ENCODE peak calls at places on chromosomes 4 and X, in seven cellular contexts. One of them, this sample, is unnamed.
A peak's percentile ranks its signal among the peaks of the same experiment; 100 is the strongest.

GRCh38 chr4:1370321-1371124 is 23.5 kb downstream of the UVSSA start:
- DNase-seq in BJ: no peak
- DNase-seq in GM10248: no peak
- DNase-seq in endothelial cell: no peak
- DNase-seq in foreskin keratinocyte: no peak
- DNase-seq in AG10803: no peak
- DNase-seq in Caco-2: no peak
- DNase-seq in this sample: no peak

GRCh38 chr4:2828758-2829181 is 14.9 kb upstream of the ADD1 start:
- DNase-seq in BJ: no peak
- DNase-seq in GM10248: no peak
- DNase-seq in endothelial cell: no peak
- DNase-seq in foreskin keratinocyte: no peak
- DNase-seq in AG10803: no peak
- DNase-seq in Caco-2: no peak
- DNase-seq in this sample: no peak

GRCh38 chrX:108221481-108221880 is 129.9 kb downstream of the ATG4A start:
- DNase-seq in BJ: no peak
- DNase-seq in GM10248: no peak
- DNase-seq in endothelial cell: no peak
- DNase-seq in foreskin keratinocyte: no peak
- DNase-seq in AG10803: no peak
- DNase-seq in Caco-2: no peak
- DNase-seq in this sample: no peak

GRCh38 chrX:20461576-20461975 is 194.9 kb upstream of the RPS6KA3 start:
- DNase-seq in BJ: no peak
- DNase-seq in GM10248: no peak
- DNase-seq in endothelial cell: no peak
- DNase-seq in foreskin keratinocyte: peak; percentile 5
- DNase-seq in AG10803: peak; percentile 56
- DNase-seq in Caco-2: no peak
- DNase-seq in this sample: no peak

GRCh38 chrX:22124098-22124497 is 92.0 kb downstream of the PHEX start:
- DNase-seq in BJ: no peak
- DNase-seq in GM10248: no peak
- DNase-seq in endothelial cell: no peak
- DNase-seq in foreskin keratinocyte: peak; percentile 77
- DNase-seq in AG10803: no peak
- DNase-seq in Caco-2: no peak
- DNase-seq in this sample: no peak

GRCh38 chr4:40909363-40909876 is 159.7 kb downstream of the NSUN7 start:
- DNase-seq in BJ: no peak
- DNase-seq in GM10248: no peak
- DNase-seq in endothelial cell: no peak
- DNase-seq in foreskin keratinocyte: peak; percentile 84
- DNase-seq in AG10803: peak; percentile 58
- DNase-seq in Caco-2: no peak
- DNase-seq in this sample: peak; percentile 63

GRCh38 chr4:77152421-77152820 is 4.6 kb upstream of the CCNG2 start:
- DNase-seq in BJ: no peak
- DNase-seq in GM10248: no peak
- DNase-seq in endothelial cell: no peak
- DNase-seq in foreskin keratinocyte: peak; percentile 26
- DNase-seq in AG10803: no peak
- DNase-seq in Caco-2: no peak
- DNase-seq in this sample: no peak

GRCh38 chr4:83548151-83548905 is 12.4 kb downstream of the GPAT3 start:
- DNase-seq in BJ: peak; percentile 85
- DNase-seq in GM10248: peak; percentile 54
- DNase-seq in endothelial cell: no peak
- DNase-seq in foreskin keratinocyte: peak; percentile 96
- DNase-seq in AG10803: peak; percentile 96
- DNase-seq in Caco-2: peak; percentile 7
- DNase-seq in this sample: peak; percentile 92

GRCh38 chrX:23803931-23804381 is 21.0 kb downstream of the SAT1 start:
- DNase-seq in BJ: no peak
- DNase-seq in GM10248: no peak
- DNase-seq in endothelial cell: no peak
- DNase-seq in foreskin keratinocyte: peak; percentile 94
- DNase-seq in AG10803: peak; percentile 60
- DNase-seq in Caco-2: peak; percentile 47
- DNase-seq in this sample: no peak

GRCh38 chr4:1400861-1401408 is 5.3 kb downstream of the NKX1-1 start:
- DNase-seq in BJ: no peak
- DNase-seq in GM10248: no peak
- DNase-seq in endothelial cell: no peak
- DNase-seq in foreskin keratinocyte: no peak
- DNase-seq in AG10803: no peak
- DNase-seq in Caco-2: no peak
- DNase-seq in this sample: no peak

GRCh38 chr4:108072300-108072699 is 82.6 kb downstream of the HADH start:
- DNase-seq in BJ: no peak
- DNase-seq in GM10248: no peak
- DNase-seq in endothelial cell: no peak
- DNase-seq in foreskin keratinocyte: peak; percentile 19
- DNase-seq in AG10803: no peak
- DNase-seq in Caco-2: no peak
- DNase-seq in this sample: no peak

GRCh38 chrX:146863566-146863965 is 49.0 kb upstream of the CXorf51A start:
- DNase-seq in BJ: no peak
- DNase-seq in GM10248: no peak
- DNase-seq in endothelial cell: no peak
- DNase-seq in foreskin keratinocyte: peak; percentile 0
- DNase-seq in AG10803: no peak
- DNase-seq in Caco-2: no peak
- DNase-seq in this sample: no peak

GRCh38 chrX:111244238-111244750 is 26.0 kb downstream of the CAPN6 start:
- DNase-seq in BJ: no peak
- DNase-seq in GM10248: peak; percentile 24
- DNase-seq in endothelial cell: no peak
- DNase-seq in foreskin keratinocyte: no peak
- DNase-seq in AG10803: peak; percentile 8
- DNase-seq in Caco-2: no peak
- DNase-seq in this sample: peak; percentile 0

GRCh38 chr4:113057891-113058290 is 8.4 kb downstream of the ANK2 start:
- DNase-seq in BJ: no peak
- DNase-seq in GM10248: no peak
- DNase-seq in endothelial cell: no peak
- DNase-seq in foreskin keratinocyte: no peak
- DNase-seq in AG10803: peak; percentile 16
- DNase-seq in Caco-2: no peak
- DNase-seq in this sample: no peak

GRCh38 chrX:41005445-41005992 is 79.7 kb upstream of the USP9X start:
- DNase-seq in BJ: no peak
- DNase-seq in GM10248: no peak
- DNase-seq in endothelial cell: no peak
- DNase-seq in foreskin keratinocyte: no peak
- DNase-seq in AG10803: no peak
- DNase-seq in Caco-2: no peak
- DNase-seq in this sample: no peak

GRCh38 chr4:1325176-1325480 is 21.9 kb upstream of the UVSSA start:
- DNase-seq in BJ: no peak
- DNase-seq in GM10248: no peak
- DNase-seq in endothelial cell: no peak
- DNase-seq in foreskin keratinocyte: no peak
- DNase-seq in AG10803: no peak
- DNase-seq in Caco-2: no peak
- DNase-seq in this sample: no peak

GRCh38 chr4:48779095-48779997 is 733 bp downstream of the FRYL start:
- DNase-seq in BJ: no peak
- DNase-seq in GM10248: peak; percentile 71
- DNase-seq in endothelial cell: peak; percentile 73
- DNase-seq in foreskin keratinocyte: peak; percentile 54
- DNase-seq in AG10803: peak; percentile 56
- DNase-seq in Caco-2: peak; percentile 74
- DNase-seq in this sample: no peak

GRCh38 chrX:24357101-24357500 is 3.3 kb upstream of the SUPT20HL1 start:
- DNase-seq in BJ: no peak
- DNase-seq in GM10248: no peak
- DNase-seq in endothelial cell: no peak
- DNase-seq in foreskin keratinocyte: no peak
- DNase-seq in AG10803: no peak
- DNase-seq in Caco-2: no peak
- DNase-seq in this sample: no peak

GRCh38 chrX:11787564-11787963 is 29.5 kb downstream of the MSL3 start:
- DNase-seq in BJ: no peak
- DNase-seq in GM10248: peak; percentile 21
- DNase-seq in endothelial cell: peak; percentile 78
- DNase-seq in foreskin keratinocyte: peak; percentile 26
- DNase-seq in AG10803: peak; percentile 26
- DNase-seq in Caco-2: peak; percentile 17
- DNase-seq in this sample: peak; percentile 7

GRCh38 chrX:20382518-20383291 is 116.0 kb upstream of the RPS6KA3 start:
- DNase-seq in BJ: no peak
- DNase-seq in GM10248: peak; percentile 12
- DNase-seq in endothelial cell: no peak
- DNase-seq in foreskin keratinocyte: peak; percentile 25
- DNase-seq in AG10803: no peak
- DNase-seq in Caco-2: no peak
- DNase-seq in this sample: no peak

GRCh38 chr4:2286904-2287593 is 25.1 kb upstream of the MXD4 start:
- DNase-seq in BJ: no peak
- DNase-seq in GM10248: no peak
- DNase-seq in endothelial cell: no peak
- DNase-seq in foreskin keratinocyte: no peak
- DNase-seq in AG10803: no peak
- DNase-seq in Caco-2: no peak
- DNase-seq in this sample: no peak

GRCh38 chr4:95636061-95636460 is 87.3 kb upstream of the UNC5C start:
- DNase-seq in BJ: no peak
- DNase-seq in GM10248: no peak
- DNase-seq in endothelial cell: no peak
- DNase-seq in foreskin keratinocyte: no peak
- DNase-seq in AG10803: no peak
- DNase-seq in Caco-2: no peak
- DNase-seq in this sample: no peak

GRCh38 chr4:95641571-95641970 is 92.8 kb upstream of the UNC5C start:
- DNase-seq in BJ: no peak
- DNase-seq in GM10248: no peak
- DNase-seq in endothelial cell: no peak
- DNase-seq in foreskin keratinocyte: no peak
- DNase-seq in AG10803: no peak
- DNase-seq in Caco-2: no peak
- DNase-seq in this sample: no peak

GRCh38 chr4:95640337-95640736 is 91.6 kb upstream of the UNC5C start:
- DNase-seq in BJ: no peak
- DNase-seq in GM10248: no peak
- DNase-seq in endothelial cell: no peak
- DNase-seq in foreskin keratinocyte: no peak
- DNase-seq in AG10803: no peak
- DNase-seq in Caco-2: no peak
- DNase-seq in this sample: no peak

GRCh38 chr4:95638920-95639501 is 90.2 kb upstream of the UNC5C start:
- DNase-seq in BJ: no peak
- DNase-seq in GM10248: no peak
- DNase-seq in endothelial cell: no peak
- DNase-seq in foreskin keratinocyte: peak; percentile 22
- DNase-seq in AG10803: no peak
- DNase-seq in Caco-2: peak; percentile 29
- DNase-seq in this sample: no peak

GRCh38 chr4:95637047-95637600 is 88.4 kb upstream of the UNC5C start:
- DNase-seq in BJ: no peak
- DNase-seq in GM10248: no peak
- DNase-seq in endothelial cell: peak; percentile 28
- DNase-seq in foreskin keratinocyte: peak; percentile 24
- DNase-seq in AG10803: no peak
- DNase-seq in Caco-2: peak; percentile 6
- DNase-seq in this sample: no peak
- TF ChIP-seq CTCF in BJ: no peak
- TF ChIP-seq CTCF in GM10248: no peak
- TF ChIP-seq CTCF in endothelial cell: peak; percentile 56
- TF ChIP-seq CTCF in foreskin keratinocyte: peak; percentile 36
- TF ChIP-seq CTCF in AG10803: no peak
- TF ChIP-seq CTCF in Caco-2: peak; percentile 18
- TF ChIP-seq CTCF in this sample: no peak

GRCh38 chrX:63506320-63506719 is 155.2 kb upstream of the SPIN4 start:
- DNase-seq in BJ: no peak
- DNase-seq in GM10248: peak; percentile 5
- DNase-seq in endothelial cell: no peak
- DNase-seq in foreskin keratinocyte: peak; percentile 21
- DNase-seq in AG10803: peak; percentile 47
- DNase-seq in Caco-2: peak; percentile 24
- DNase-seq in this sample: peak; percentile 16
- TF ChIP-seq CTCF in BJ: peak; percentile 22
- TF ChIP-seq CTCF in GM10248: peak; percentile 4
- TF ChIP-seq CTCF in endothelial cell: no peak
- TF ChIP-seq CTCF in foreskin keratinocyte: peak; percentile 56
- TF ChIP-seq CTCF in AG10803: peak; percentile 58
- TF ChIP-seq CTCF in Caco-2: peak; percentile 18
- TF ChIP-seq CTCF in this sample: peak; percentile 33

DNA sequence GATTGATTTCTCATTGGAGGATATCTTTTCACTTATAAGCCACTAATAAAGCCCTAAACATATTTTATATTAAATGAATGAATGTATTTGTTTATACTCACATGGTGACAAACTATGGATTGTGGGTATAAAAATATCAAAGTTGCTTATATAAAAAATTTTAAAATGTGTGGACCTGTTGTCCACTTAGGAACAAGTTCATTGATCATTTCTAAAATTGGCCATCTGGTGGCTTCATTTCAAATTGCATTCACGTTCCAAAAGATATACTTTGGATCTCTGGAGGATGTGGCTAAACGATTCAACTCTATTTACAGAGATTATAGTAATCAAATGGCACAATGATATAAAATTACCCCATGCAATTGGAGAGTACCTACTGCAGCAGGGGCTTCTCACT is 32.5 kb downstream of the FSTL5 start:
- DNase-seq in BJ: no peak
- DNase-seq in GM10248: no peak
- DNase-seq in endothelial cell: no peak
- DNase-seq in foreskin keratinocyte: no peak
- DNase-seq in AG10803: no peak
- DNase-seq in Caco-2: no peak
- DNase-seq in this sample: no peak
- TF ChIP-seq CTCF in BJ: peak; percentile 4
- TF ChIP-seq CTCF in GM10248: no peak
- TF ChIP-seq CTCF in endothelial cell: peak; percentile 63
- TF ChIP-seq CTCF in foreskin keratinocyte: peak; percentile 38
- TF ChIP-seq CTCF in AG10803: peak; percentile 18
- TF ChIP-seq CTCF in Caco-2: no peak
- TF ChIP-seq CTCF in this sample: no peak

GRCh38 chr4:5708829-5709680 is 696 bp upstream of the EVC2 start:
- DNase-seq in BJ: no peak
- DNase-seq in GM10248: no peak
- DNase-seq in endothelial cell: peak; percentile 12
- DNase-seq in foreskin keratinocyte: no peak
- DNase-seq in AG10803: peak; percentile 19
- DNase-seq in Caco-2: no peak
- DNase-seq in this sample: no peak

GRCh38 chr4:5708171-5708828 is at the start of gene EVC2:
- DNase-seq in BJ: no peak
- DNase-seq in GM10248: no peak
- DNase-seq in endothelial cell: peak; percentile 67
- DNase-seq in foreskin keratinocyte: peak; percentile 51
- DNase-seq in AG10803: peak; percentile 72
- DNase-seq in Caco-2: no peak
- DNase-seq in this sample: peak; percentile 36

GRCh38 chr4:5710962-5711478 is at the start of gene EVC:
- DNase-seq in BJ: no peak
- DNase-seq in GM10248: peak; percentile 46
- DNase-seq in endothelial cell: peak; percentile 72
- DNase-seq in foreskin keratinocyte: peak; percentile 58
- DNase-seq in AG10803: peak; percentile 81
- DNase-seq in Caco-2: no peak
- DNase-seq in this sample: peak; percentile 56

GRCh38 chr4:5711479-5712184 is 631 bp downstream of the EVC start:
- DNase-seq in BJ: no peak
- DNase-seq in GM10248: no peak
- DNase-seq in endothelial cell: peak; percentile 33
- DNase-seq in foreskin keratinocyte: peak; percentile 34
- DNase-seq in AG10803: peak; percentile 61
- DNase-seq in Caco-2: no peak
- DNase-seq in this sample: no peak

GRCh38 chr4:5710065-5710961 is 688 bp upstream of the EVC start:
- DNase-seq in BJ: no peak
- DNase-seq in GM10248: no peak
- DNase-seq in endothelial cell: peak; percentile 8
- DNase-seq in foreskin keratinocyte: peak; percentile 38
- DNase-seq in AG10803: peak; percentile 77
- DNase-seq in Caco-2: no peak
- DNase-seq in this sample: no peak
- TF ChIP-seq CTCF in BJ: peak; percentile 59
- TF ChIP-seq CTCF in GM10248: no peak
- TF ChIP-seq CTCF in endothelial cell: peak; percentile 34
- TF ChIP-seq CTCF in foreskin keratinocyte: peak; percentile 48
- TF ChIP-seq CTCF in AG10803: peak; percentile 58
- TF ChIP-seq CTCF in Caco-2: no peak
- TF ChIP-seq CTCF in this sample: peak; percentile 33